ENCODE peak calls at places on chromosome 2, in five cellular contexts. D is substantia nigra; O is activated T-cell treated with anti-CD3 and anti-CD28 coated beads, Interleukin-2, amount 50 U/mL, for 1 hour; H is CMK; K is GM20000. W is an unnamed sample.

GRCh38 chr2:137938204-137938603 is 26.1 kb upstream of the HNMT start:
- DNase-seq in K (no peak), H (no peak), D (no peak), O (no peak), W (no peak)

GRCh38 chr2:4354678-4355077 is 651.3 kb downstream of the DCDC2C start:
- DNase-seq in H (peak), O (no peak), K (peak), D (no peak), W (no peak)

GRCh38 chr2:71801969-71802368 is 345.7 kb downstream of the CYP26B1 start:
- DNase-seq in H (peak), K (no peak), O (no peak), D (peak), W (peak)

GRCh38 chr2:183950673-183951072 is 647.7 kb upstream of the ZNF804A start:
- DNase-seq in D (no peak), K (no peak), H (no peak), O (no peak), W (no peak)

GRCh38 chr2:177758591-177759371 is 313.8 kb downstream of the PDE11A start:
- DNase-seq in H (no peak), D (peak), O (no peak), K (no peak), W (peak)

GRCh38 chr2:145975406-145975805 is 1455.5 kb upstream of the ZEB2 start:
- DNase-seq in D (no peak), K (no peak), H (no peak), O (no peak), W (no peak)

GRCh38 chr2:174235680-174236079 is 12.7 kb downstream of the OLA1 start:
- DNase-seq in K (no peak), D (no peak), O (no peak), H (no peak), W (no peak)

GRCh38 chr2:154699560-154699901 is 1.0 kb downstream of the KCNJ3 start:
- DNase-seq in O (no peak), K (no peak), D (no peak), H (no peak), W (no peak)

GRCh38 chr2:19329445-19329844 is 29.0 kb downstream of the OSR1 start:
- DNase-seq in K (no peak), O (no peak), H (no peak), D (no peak), W (no peak)